ENCODE peak calls at places on chromosomes 12 and 14, in nine cellular contexts. Z, I, T, P, Y, K, X, B and O are unnamed samples.

GRCh38 chr12:123113038-123113437 is 37.9 kb downstream of the PITPNM2 start:
- DNase-seq in Y (no peak), T (peak; percentile 47), I (no peak), P (no peak), K (no peak), X (no peak), B (no peak), Z (no peak), O (no peak)

GRCh38 chr14:24274101-24274543 is 2.7 kb upstream of the RABGGTA start:
- DNase-seq in Z (peak; percentile 63), I (no peak), X (no peak), Y (no peak), B (no peak), T (no peak), P (no peak), K (peak; percentile 99), O (no peak)

GRCh38 chr12:73106896-73107295 is 834.7 kb downstream of the TRHDE start:
- DNase-seq in Y (no peak), T (no peak), X (no peak), Z (no peak), I (no peak), B (no peak), P (no peak), K (no peak), O (no peak)

GRCh38 chr12:69265205-69265604 is 25.8 kb downstream of the CPSF6 start:
- DNase-seq in Y (no peak), B (no peak), X (no peak), Z (no peak), P (no peak), K (no peak), T (no peak), I (no peak), O (no peak)

GRCh38 chr12:127785936-127786335 is 481.0 kb upstream of the TMEM132C start:
- DNase-seq in Y (no peak), T (no peak), K (no peak), P (no peak), X (no peak), I (no peak), B (no peak), Z (no peak), O (no peak)

GRCh38 chr12:110931315-110931728 is 10.9 kb upstream of the MYL2 start:
- DNase-seq in K (no peak), B (no peak), X (no peak), Z (no peak), T (peak; percentile 78), Y (no peak), P (no peak), I (no peak), O (peak; percentile 86)

GRCh38 chr14:38646391-38646790 is 390.5 kb upstream of the CLEC14A start:
- DNase-seq in B (no peak), Z (no peak), Y (no peak), I (no peak), T (no peak), K (no peak), P (no peak), X (no peak), O (no peak)

GRCh38 chr14:39246618-39247017 is 12.9 kb downstream of the MIA2 start:
- DNase-seq in Z (no peak), P (no peak), Y (no peak), X (no peak), I (no peak), B (no peak), K (no peak), T (no peak), O (no peak)

GRCh38 chr14:50344116-50344775 is 32.1 kb downstream of the DMAC2L start:
- DNase-seq in K (peak; percentile 94), Z (no peak), P (no peak), T (no peak), B (no peak), X (no peak), Y (no peak), I (no peak), O (no peak)

GRCh38 chr12:96774501-96775256 is 132.4 kb upstream of the NEDD1 start:
- DNase-seq in I (no peak), X (peak; percentile 75), T (no peak), B (peak; percentile 53), P (no peak), Y (no peak), Z (no peak), K (no peak), O (no peak)

GRCh38 chr12:96780330-96780729 is 126.7 kb upstream of the NEDD1 start:
- DNase-seq in X (no peak), K (no peak), I (no peak), Z (no peak), P (no peak), T (no peak), B (no peak), Y (no peak), O (no peak)

GRCh38 chr12:96773031-96773430 is 134.0 kb upstream of the NEDD1 start:
- DNase-seq in Y (no peak), B (no peak), I (no peak), T (no peak), P (no peak), K (no peak), X (no peak), Z (no peak), O (no peak)

GRCh38 chr12:96776908-96777307 is 130.1 kb upstream of the NEDD1 start:
- DNase-seq in T (no peak), X (no peak), B (no peak), K (no peak), Z (no peak), P (no peak), I (no peak), Y (no peak), O (no peak)
- H3K9me3 ChIP-seq in T (no peaks in the 10 kb centered on the region), X (no peaks in the 10 kb centered on the region), B (no peaks in the 10 kb centered on the region), K (no peaks in the 10 kb centered on the region), Z (peaks cover 7% of the 10 kb centered on the region), P (no peaks in the 10 kb centered on the region), I (no peaks in the 10 kb centered on the region), Y (no peaks in the 10 kb centered on the region), O (peaks cover 5% of the 10 kb centered on the region)

GRCh38 chr12:37545759-37546158 is 770.8 kb upstream of the ALG10B start:
- DNase-seq in Z (no peak), X (no peak), T (no peak), K (no peak), I (no peak), Y (no peak), B (no peak), P (no peak), O (no peak)
- H3K9me3 ChIP-seq in Z (peaks cover 83% of the 10 kb centered on the region), X (no peaks in the 10 kb centered on the region), T (peaks cover 44% of the 10 kb centered on the region), K (peaks cover 39% of the 10 kb centered on the region), I (no peaks in the 10 kb centered on the region), Y (peaks cover 96% of the 10 kb centered on the region), B (no peaks in the 10 kb centered on the region), P (no peaks in the 10 kb centered on the region), O (no peaks in the 10 kb centered on the region)

GRCh38 chr12:2013111-2013510 is 8.9 kb upstream of the DCP1B start:
- DNase-seq in T (no peak), Z (no peak), B (no peak), P (no peak), I (no peak), Y (no peak), X (no peak), K (no peak), O (no peak)
- H3K9me3 ChIP-seq in T (no peaks in the 10 kb centered on the region), Z (no peaks in the 10 kb centered on the region), B (no peaks in the 10 kb centered on the region), P (no peaks in the 10 kb centered on the region), I (no peaks in the 10 kb centered on the region), Y (no peaks in the 10 kb centered on the region), X (no peaks in the 10 kb centered on the region), K (no peaks in the 10 kb centered on the region), O (no peaks in the 10 kb centered on the region)

DNA sequence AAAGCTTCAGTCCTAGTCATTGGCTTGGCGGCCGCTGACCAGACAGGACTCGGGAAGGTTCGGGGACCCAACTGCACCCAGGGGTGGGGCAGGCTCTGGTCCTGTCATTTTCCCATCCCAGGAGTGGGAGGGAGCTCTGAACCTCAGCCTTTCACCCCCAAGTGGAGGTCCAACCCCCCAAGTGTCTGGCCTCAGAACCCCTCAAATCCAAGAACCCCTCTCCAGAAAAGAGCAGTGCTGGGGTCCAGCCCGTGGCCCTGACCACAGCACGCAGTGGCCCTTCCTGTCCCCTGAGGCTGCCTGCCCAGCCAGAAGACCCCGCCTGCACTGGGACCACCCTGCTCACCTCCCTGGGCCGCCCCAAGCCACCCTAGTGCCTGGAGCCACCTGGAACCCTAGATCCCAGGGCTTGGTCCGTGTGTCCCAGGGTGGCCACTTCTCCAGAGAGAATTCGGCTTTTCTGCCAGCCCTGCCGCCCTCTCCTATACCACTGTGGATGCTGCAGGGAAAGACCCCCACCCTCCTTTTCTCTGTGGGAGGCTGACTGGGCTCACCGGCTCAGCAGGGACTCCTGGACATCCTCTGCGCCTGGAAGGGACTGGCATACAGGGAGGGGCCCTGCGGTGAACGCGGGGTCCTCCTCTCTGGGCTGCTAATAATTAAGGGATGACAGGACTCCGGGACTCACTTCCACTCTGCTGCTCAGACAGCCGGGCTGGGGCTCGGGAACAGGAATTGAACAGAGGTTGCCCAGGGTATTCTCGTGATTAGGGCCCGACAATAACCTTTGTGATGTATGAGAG is 326.9 kb upstream of the SFSWAP start:
- DNase-seq in P (no peak), B (no peak), K (no peak), Y (no peak), I (no peak), X (no peak), Z (no peak), T (no peak), O (no peak)
- H3K9me3 ChIP-seq in P (no peaks in the 10 kb centered on the region), B (no peaks in the 10 kb centered on the region), K (peaks cover 22% of the 10 kb centered on the region), Y (no peaks in the 10 kb centered on the region), I (no peaks in the 10 kb centered on the region), X (no peaks in the 10 kb centered on the region), Z (no peaks in the 10 kb centered on the region), T (no peaks in the 10 kb centered on the region), O (no peaks in the 10 kb centered on the region)

GRCh38 chr12:133023566-133023965 is 13.7 kb upstream of the ZNF84 start:
- DNase-seq in Y (no peak), I (no peak), P (no peak), B (no peak), Z (no peak), T (no peak), X (no peak), K (peak; percentile 25), O (no peak)

DNA sequence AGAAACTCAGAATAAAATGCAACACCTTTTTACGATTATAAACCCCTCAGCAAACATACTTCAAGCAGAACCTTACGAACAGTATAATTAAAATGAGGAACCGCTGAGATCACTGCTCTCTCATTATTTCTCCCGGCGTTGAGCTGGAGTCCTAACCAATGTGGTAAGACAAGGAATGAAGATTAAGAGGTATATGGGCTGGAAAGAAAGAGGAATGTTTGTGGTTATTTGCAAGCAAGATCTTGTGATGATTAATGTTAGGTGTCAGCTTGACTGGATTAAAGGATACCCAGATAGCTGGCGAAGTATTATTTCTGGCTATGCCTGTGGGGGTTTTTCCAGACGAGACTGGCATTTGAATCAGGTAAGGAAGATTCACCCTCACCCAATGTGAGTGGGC is 10.3 kb upstream of the ZNF84 start:
- DNase-seq in X (no peak), K (peak; percentile 6), B (no peak), Y (no peak), Z (no peak), T (no peak), I (no peak), P (no peak), O (no peak)
- H3K9me3 ChIP-seq in X (peaks cover 84% of the 10 kb centered on the region), K (peaks cover 12% of the 10 kb centered on the region), B (peaks cover 13% of the 10 kb centered on the region), Y (peaks cover 78% of the 10 kb centered on the region), Z (peaks cover 98% of the 10 kb centered on the region), T (peaks cover 22% of the 10 kb centered on the region), I (peaks cover 17% of the 10 kb centered on the region), P (peaks cover 13% of the 10 kb centered on the region), O (no peaks in the 10 kb centered on the region)

DNA sequence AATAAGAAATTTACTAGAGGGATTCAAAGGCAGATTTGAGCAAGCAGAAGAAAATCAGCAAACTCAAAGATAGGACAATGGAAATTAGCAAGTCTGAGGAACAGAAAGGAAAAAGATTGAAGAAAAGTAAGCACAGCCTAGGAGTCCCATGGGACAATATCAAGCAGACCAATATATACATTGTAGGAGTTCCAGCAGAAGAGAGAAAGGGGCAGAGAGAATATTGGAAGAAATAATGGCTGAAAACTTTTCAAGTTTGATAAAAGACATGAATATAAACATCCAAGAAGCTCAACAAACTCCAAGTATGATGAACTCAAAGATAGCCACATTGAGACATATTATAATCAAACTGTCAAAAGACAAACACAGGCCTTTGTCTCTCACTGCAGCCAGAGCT is 25.2 kb downstream of the ATP23 start:
- DNase-seq in P (no peak), T (no peak), K (no peak), Z (no peak), B (no peak), I (no peak), Y (no peak), X (no peak), O (no peak)
- H3K9me3 ChIP-seq in P (no peaks in the 10 kb centered on the region), T (peaks cover 41% of the 10 kb centered on the region), K (no peaks in the 10 kb centered on the region), Z (peaks cover 51% of the 10 kb centered on the region), B (no peaks in the 10 kb centered on the region), I (no peaks in the 10 kb centered on the region), Y (no peaks in the 10 kb centered on the region), X (peaks cover 3% of the 10 kb centered on the region), O (peaks cover 4% of the 10 kb centered on the region)